ENCODE peak calls at places on chromosomes 5 and 9, in four cellular contexts. H, N, M and S are unnamed samples.

GRCh38 chr5:173265433-173265832 is 30.4 kb upstream of the NKX2-5 start:
- DNase-seq in H (no peak), N (peak), M (no peak), S (peak)

GRCh38 chr5:117095803-117096332 is 521.2 kb upstream of the SEMA6A start:
- DNase-seq in H (no peak), N (no peak), M (no peak), S (no peak)

GRCh38 chr9:127311239-127311741 is 46.7 kb downstream of the GARNL3 start:
- DNase-seq in H (peak), N (no peak), M (peak), S (no peak)

GRCh38 chr9:110443146-110443877 is 105.6 kb upstream of the TXNDC8 start:
- DNase-seq in H (no peak), N (no peak), M (peak), S (no peak)

GRCh38 chr9:134955156-134955555 is 37.4 kb upstream of the FCN1 start:
- DNase-seq in H (no peak), N (no peak), M (no peak), S (peak)

GRCh38 chr9:101354143-101354764 is 30.6 kb downstream of the BAAT start:
- DNase-seq in H (no peak), N (no peak), M (peak), S (no peak)

GRCh38 chr5:111755942-111756353 is 1.0 kb downstream of the NREP start:
- DNase-seq in H (no peak), N (no peak), M (no peak), S (no peak)

GRCh38 chr5:12848709-12849108 is 944.5 kb upstream of the CTNND2 start:
- DNase-seq in H (no peak), N (no peak), M (peak), S (no peak)

GRCh38 chr5:136036991-136037705 is 8.4 kb downstream of the TGFBI start:
- DNase-seq in H (no peak), N (no peak), M (peak), S (no peak)

GRCh38 chr9:86353591-86354047 is 591 bp downstream of the TUT7 start:
- DNase-seq in H (peak), N (no peak), M (peak), S (peak)

GRCh38 chr5:81755320-81755719 is 4.4 kb upstream of the SSBP2 start:
- DNase-seq in H (no peak), N (peak), M (peak), S (no peak)

GRCh38 chr5:109558952-109559351 is 130.8 kb upstream of the MAN2A1 start:
- DNase-seq in H (no peak), N (no peak), M (no peak), S (no peak)

GRCh38 chr5:74093501-74093993 is 467.6 kb downstream of the ARHGEF28 start:
- DNase-seq in H (no peak), N (no peak), M (no peak), S (no peak)

GRCh38 chr9:89153618-89154017 is 25.0 kb downstream of the SHC3 start:
- DNase-seq in H (peak), N (no peak), M (peak), S (no peak)

GRCh38 chr5:142690641-142691040 is 4.8 kb upstream of the FGF1 start:
- DNase-seq in H (no peak), N (no peak), M (peak), S (no peak)

GRCh38 chr9:108363321-108363720 is 492.5 kb downstream of the ACTL7B start:
- DNase-seq in H (no peak), N (no peak), M (no peak), S (no peak)

GRCh38 chr9:99419099-99419498 is 197.0 kb downstream of the SEC61B start:
- DNase-seq in H (no peak), N (no peak), M (no peak), S (no peak)

GRCh38 chr9:93088656-93089015 is 7.4 kb upstream of the CARD19 start:
- DNase-seq in H (no peak), N (no peak), M (no peak), S (no peak)

GRCh38 chr5:57989378-57989777 is 470.5 kb downstream of the PLK2 start:
- DNase-seq in H (no peak), N (no peak), M (peak), S (no peak)

GRCh38 chr5:34491251-34491620 is 164.9 kb upstream of the RAI14 start:
- DNase-seq in H (no peak), N (no peak), M (no peak), S (no peak)

GRCh38 chr5:96256795-96257470 is 176.1 kb downstream of the PCSK1 start:
- DNase-seq in H (no peak), N (no peak), M (peak), S (no peak)

GRCh38 chr5:143279698-143280097 is 123.8 kb downstream of the NR3C1 start:
- DNase-seq in H (no peak), N (no peak), M (no peak), S (no peak)

GRCh38 chr5:78628260-78629024 is 20.1 kb downstream of the LHFPL2 start:
- DNase-seq in H (no peak), N (no peak), M (no peak), S (no peak)

GRCh38 chr9:122087406-122088200 is 5.5 kb downstream of the TTLL11 start:
- DNase-seq in H (no peak), N (no peak), M (no peak), S (no peak)

GRCh38 chr9:82650368-82650767 is 412.6 kb downstream of the RASEF start:
- DNase-seq in H (no peak), N (no peak), M (no peak), S (no peak)